ENCODE peak calls at places on chromosomes 16 and 17, in six cellular contexts. K is activated T-helper 9 cell treated with anti-CD3 and anti-CD28 coated beads, Interleukin-2, amount 50 U/mL, for 16 hours; D is central memory CD4-positive, alpha-beta T cell; E is IMR-90; A is substantia nigra; Y is psoas muscle. F is an unnamed sample.

GRCh38 chr17:5676012-5676411 is 91.7 kb upstream of the NLRP1 start:
- DNase-seq in K (no peak), D (no peak), E (no peak), A (no peak), Y (no peak), F (no peak)

GRCh38 chr17:57106107-57106835 is 21.2 kb downstream of the AKAP1 start:
- DNase-seq in K (no peak), D (no peak), E (no peak), A (no peak), Y (peak), F (no peak)

GRCh38 chr17:66779186-66779585 is 55.7 kb upstream of the CACNG5 start:
- DNase-seq in K (no peak), D (no peak), E (no peak), A (no peak), Y (no peak), F (no peak)

GRCh38 chr17:81733507-81734404 is 21.7 kb downstream of the SLC25A10 start:
- DNase-seq in K (peak), D (peak), E (peak), A (no peak), Y (peak), F (peak)

GRCh38 chr17:386145-386876 is 33.7 kb upstream of the RPH3AL start:
- DNase-seq in K (peak), D (peak), E (no peak), A (no peak), Y (peak), F (peak)

GRCh38 chr17:11005940-11006339 is 168.1 kb upstream of the PIRT start:
- DNase-seq in K (no peak), D (no peak), E (no peak), A (no peak), Y (no peak), F (no peak)

GRCh38 chr16:83898463-83899271 is at the start of gene MLYCD:
- DNase-seq in K (peak), D (peak), E (peak), A (peak), Y (peak), F (peak)

GRCh38 chr16:27364493-27365141 is 37.4 kb upstream of the IL21R start:
- DNase-seq in K (no peak), D (no peak), E (no peak), A (no peak), Y (no peak), F (no peak)

GRCh38 chr17:1515640-1516402 is 591 bp downstream of the INPP5K start:
- DNase-seq in K (peak), D (peak), E (peak), A (no peak), Y (no peak), F (peak)

GRCh38 chr17:74618446-74618845 is 5.1 kb downstream of the CD300E start:
- DNase-seq in K (no peak), D (no peak), E (no peak), A (no peak), Y (no peak), F (no peak)

GRCh38 chr16:86074651-86075487 is 175.9 kb downstream of the IRF8 start:
- DNase-seq in K (no peak), D (no peak), E (peak), A (no peak), Y (no peak), F (no peak)

GRCh38 chr17:32396343-32396742 is 46.4 kb downstream of the ZNF207 start:
- DNase-seq in K (no peak), D (no peak), E (no peak), A (no peak), Y (no peak), F (no peak)

GRCh38 chr17:75689441-75689873 is 22.3 kb downstream of the SAP30BP start:
- DNase-seq in K (no peak), D (peak), E (no peak), A (no peak), Y (no peak), F (peak)

GRCh38 chr16:85327731-85328664 is 215.7 kb upstream of the CIBAR2 start:
- DNase-seq in K (no peak), D (no peak), E (no peak), A (no peak), Y (no peak), F (no peak)

GRCh38 chr16:51267676-51268075 is 116.6 kb upstream of the SALL1 start:
- DNase-seq in K (no peak), D (no peak), E (no peak), A (no peak), Y (no peak), F (no peak)

GRCh38 chr16:66084306-66084705 is 282.2 kb upstream of the CDH5 start:
- DNase-seq in K (no peak), D (no peak), E (no peak), A (no peak), Y (no peak), F (no peak)

GRCh38 chr16:59274141-59274540 is 540.0 kb upstream of the GOT2 start:
- DNase-seq in K (no peak), D (no peak), E (no peak), A (no peak), Y (no peak), F (no peak)

GRCh38 chr16:27568077-27568476 is 18.1 kb downstream of the KATNIP start:
- DNase-seq in K (no peak), D (no peak), E (no peak), A (no peak), Y (no peak), F (no peak)